ENCODE peak calls at places on chromosome 5, in seven cellular contexts. D is CD4-positive, alpha-beta T cell; K is K562; A is body of pancreas; P is upper lobe of right lung; G is prostate gland; H is psoas muscle. V is an unnamed sample.
A peak's percentile ranks its signal among the peaks of the same experiment; 100 is the strongest.

GRCh38 chr5:94375801-94376200 is 242.6 kb downstream of the KIAA0825 start:
- DNase-seq in A (no peak), H (no peak), K (no peak), G (no peak), D (no peak), P (no peak), V (peak; percentile 8)

GRCh38 chr5:73793911-73794310 is 167.9 kb downstream of the ARHGEF28 start:
- DNase-seq in P (no peak), H (no peak), G (no peak), K (no peak), A (no peak), D (no peak), V (peak; percentile 40)

GRCh38 chr5:79416499-79416898 is 97.4 kb downstream of the HOMER1 start:
- DNase-seq in A (no peak), G (no peak), D (no peak), H (no peak), K (no peak), P (no peak), V (no peak)

GRCh38 chr5:78569441-78569840 is 79.1 kb downstream of the LHFPL2 start:
- DNase-seq in G (peak; percentile 55), H (peak; percentile 80), K (no peak), A (peak; percentile 79), D (no peak), P (no peak), V (peak; percentile 97)

GRCh38 chr5:11251242-11251641 is 490.2 kb upstream of the DAP start:
- DNase-seq in D (no peak), K (no peak), A (no peak), P (no peak), G (no peak), H (no peak), V (no peak)

GRCh38 chr5:132386644-132387286 is 17.3 kb downstream of the SLC22A5 start:
- DNase-seq in H (peak; percentile 69), D (peak; percentile 69), P (peak; percentile 84), A (peak; percentile 68), G (peak; percentile 68), K (peak; percentile 51), V (peak; percentile 71)

GRCh38 chr5:133389066-133389590 is 223.2 kb downstream of the FSTL4 start:
- DNase-seq in H (no peak), D (no peak), G (peak; percentile 27), A (no peak), P (no peak), K (no peak), V (no peak)

GRCh38 chr5:172163346-172163745 is 24.7 kb downstream of the STK10 start:
- DNase-seq in A (no peak), G (no peak), P (no peak), D (no peak), H (peak; percentile 44), K (no peak), V (peak; percentile 13)

GRCh38 chr5:167643616-167644015 is 647.8 kb upstream of the WWC1 start:
- DNase-seq in H (no peak), A (no peak), D (no peak), P (no peak), K (no peak), G (no peak), V (peak; percentile 81)

GRCh38 chr5:142924135-142924883 is 154.1 kb downstream of the ARHGAP26 start:
- DNase-seq in D (no peak), A (no peak), K (no peak), G (no peak), H (no peak), P (no peak), V (peak; percentile 35)

GRCh38 chr5:14153932-14154646 is 10.9 kb downstream of the TRIO start:
- DNase-seq in P (peak; percentile 75), K (no peak), D (no peak), H (peak; percentile 68), G (peak; percentile 70), A (peak; percentile 49), V (peak; percentile 85)

GRCh38 chr5:80852331-80853245 is 107.6 kb upstream of the RASGRF2 start:
- DNase-seq in D (no peak), K (no peak), P (no peak), A (no peak), G (no peak), H (no peak), V (peak; percentile 21)

GRCh38 chr5:85278193-85278592 is 893.5 kb upstream of the EDIL3 start:
- DNase-seq in H (no peak), D (no peak), K (no peak), A (no peak), P (no peak), G (no peak), V (no peak)

GRCh38 chr5:36066540-36067210 is at the start of gene UGT3A2:
- DNase-seq in P (no peak), G (no peak), D (no peak), K (no peak), H (no peak), A (no peak), V (peak; percentile 80)

GRCh38 chr5:56814963-56815656 is at the start of gene MAP3K1:
- DNase-seq in D (peak; percentile 69), G (peak; percentile 90), K (peak; percentile 91), P (peak; percentile 95), H (peak; percentile 80), A (peak; percentile 95), V (peak; percentile 90)

GRCh38 chr5:35438786-35439185 is 178.9 kb upstream of the SPEF2 start:
- DNase-seq in K (no peak), A (no peak), P (no peak), G (no peak), D (no peak), H (no peak), V (no peak)

GRCh38 chr5:159094745-159095144 is 5.0 kb downstream of the EBF1 start:
- DNase-seq in P (no peak), A (peak; percentile 63), G (no peak), D (no peak), K (peak; percentile 47), H (peak; percentile 81), V (peak; percentile 72)

GRCh38 chr5:96657068-96657467 is 5.1 kb upstream of the CAST start:
- DNase-seq in G (no peak), A (no peak), D (no peak), P (no peak), K (peak; percentile 25), H (peak; percentile 16), V (peak; percentile 84)

GRCh38 chr5:52878671-52879070 is 91.0 kb downstream of the ITGA1 start:
- DNase-seq in A (no peak), D (no peak), K (no peak), H (no peak), P (no peak), G (no peak), V (no peak)

GRCh38 chr5:80055491-80056170 is 20.5 kb downstream of the THBS4 start:
- DNase-seq in G (no peak), P (no peak), A (no peak), K (no peak), D (no peak), H (no peak), V (no peak)

GRCh38 chr5:80127037-80127642 is 92.0 kb downstream of the THBS4 start:
- DNase-seq in H (no peak), D (no peak), G (no peak), P (no peak), K (no peak), A (no peak), V (no peak)

GRCh38 chr5:78361226-78361993 is 993 bp downstream of the SCAMP1 start:
- DNase-seq in A (peak; percentile 71), H (peak; percentile 18), G (peak; percentile 58), D (no peak), P (no peak), K (peak; percentile 28), V (peak; percentile 70)

GRCh38 chr5:36777105-36777757 is 99.3 kb upstream of the NIPBL start:
- DNase-seq in A (peak; percentile 23), P (no peak), G (no peak), D (no peak), K (no peak), H (no peak), V (peak; percentile 57)

GRCh38 chr5:171966270-171966669 is 40.2 kb downstream of the FBXW11 start:
- DNase-seq in A (no peak), P (no peak), K (no peak), H (no peak), D (no peak), G (no peak), V (no peak)

GRCh38 chr5:149186506-149186905 is 45.2 kb downstream of the ABLIM3 start:
- DNase-seq in A (no peak), P (no peak), D (no peak), G (no peak), H (no peak), K (no peak), V (no peak)

GRCh38 chr5:149181702-149182101 is 40.4 kb downstream of the ABLIM3 start:
- DNase-seq in D (no peak), A (no peak), G (no peak), H (no peak), K (no peak), P (no peak), V (no peak)

GRCh38 chr5:149182241-149182640 is 40.9 kb downstream of the ABLIM3 start:
- DNase-seq in G (no peak), H (no peak), A (no peak), P (no peak), K (no peak), D (no peak), V (no peak)

GRCh38 chr5:149188383-149188782 is 47.1 kb downstream of the ABLIM3 start:
- DNase-seq in G (no peak), H (no peak), P (no peak), A (no peak), K (no peak), D (no peak), V (no peak)

GRCh38 chr5:149185067-149185466 is 43.8 kb downstream of the ABLIM3 start:
- DNase-seq in D (no peak), K (no peak), H (no peak), G (no peak), A (no peak), P (no peak), V (no peak)
- H3K27me3 ChIP-seq in D (peaks cover 13% of the 10 kb centered on the region), K (peaks cover 4% of the 10 kb centered on the region), H (no peaks in the 10 kb centered on the region), G (no peaks in the 10 kb centered on the region), A (no peaks in the 10 kb centered on the region), P (no peaks in the 10 kb centered on the region), V (peaks cover 8% of the 10 kb centered on the region)

GRCh38 chr5:179371681-179372675 is 26.7 kb upstream of the ADAMTS2 start:
- DNase-seq in G (no peak), K (no peak), P (peak; percentile 55), D (no peak), H (no peak), A (peak; percentile 35), V (no peak)
- H3K27ac ChIP-seq in G (no peak overlapping the region), K (no peak overlapping the region), P (no peak overlapping the region), D (no peak overlapping the region), H (no peak overlapping the region), A (no peak overlapping the region), V (no peak overlapping the region)

DNA sequence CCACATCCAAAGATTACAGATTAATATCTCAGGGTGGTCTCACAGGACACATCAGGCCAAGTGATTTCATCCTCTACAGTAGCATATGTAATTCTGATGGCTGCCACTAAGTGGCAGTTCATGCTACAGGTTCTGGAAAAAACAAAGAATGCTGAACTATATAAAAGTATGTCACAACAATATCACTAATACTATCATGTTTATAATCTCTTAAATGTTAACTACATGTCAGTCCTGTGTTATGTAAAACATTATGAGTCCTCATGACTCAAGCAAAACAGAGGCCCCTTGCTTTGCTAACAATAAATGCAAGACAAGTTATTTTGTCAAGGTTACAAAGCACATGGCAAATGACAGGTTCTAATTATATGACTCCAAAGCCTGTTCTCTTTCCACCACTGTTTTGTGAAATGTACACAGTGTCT is 233.2 kb downstream of the FBXL17 start:
- DNase-seq in P (no peak), A (no peak), H (no peak), G (no peak), D (no peak), K (no peak), V (peak; percentile 32)
- TF ChIP-seq CTCF in P (peak; percentile 48), A (peak; percentile 36), H (peak; percentile 50), G (no peak), D (peak; percentile 21), K (peak; percentile 20), V (peak; percentile 52)

GRCh38 chr5:141493500-141494422 is 4.9 kb downstream of the PCDHGC5 start:
- DNase-seq in A (no peak), K (no peak), P (no peak), H (no peak), D (no peak), G (no peak), V (peak; percentile 60)
- H3K27me3 ChIP-seq in A (no peaks in the 10 kb centered on the region), K (peaks cover 76% of the 10 kb centered on the region), P (peaks cover 12% of the 10 kb centered on the region), H (no peaks in the 10 kb centered on the region), D (peaks cover 79% of the 10 kb centered on the region), G (no peaks in the 10 kb centered on the region), V (peaks cover 38% of the 10 kb centered on the region)

V was measured in cardiac muscle cell.